ENCODE peak calls at places on chromosomes 5 and 9, in six cellular contexts. L is GM13977, T is lower lobe of right lung, O is right lobe of liver, I is keratinocyte, P is progenitor cell of endocrine pancreas. R is an unnamed sample.
A peak's percentile ranks its signal among the peaks of the same experiment; 100 is the strongest.

GRCh38 chr9:79011461-79011860 is 560.3 kb upstream of the TLE4 start:
- DNase-seq in L (no peak), T (no peak), O (no peak), I (no peak), P (no peak), R (no peak)

GRCh38 chr5:141872496-141873356 is 5.5 kb downstream of the PCDH1 start:
- DNase-seq in L (no peak), T (no peak), O (peak; percentile 3), I (no peak), P (no peak), R (no peak)

GRCh38 chr9:75039804-75040203 is 11.7 kb upstream of the CARNMT1 start:
- DNase-seq in L (no peak), T (no peak), O (no peak), I (no peak), P (no peak), R (no peak)

GRCh38 chr5:141100243-141100805 is at the start of gene PCDHB3:
- DNase-seq in L (no peak), T (peak; percentile 45), O (no peak), I (no peak), P (no peak), R (no peak)

GRCh38 chr9:16335788-16336580 is 534.5 kb downstream of the BNC2 start:
- DNase-seq in L (no peak), T (no peak), O (no peak), I (peak; percentile 77), P (no peak), R (no peak)

GRCh38 chr5:134649163-134649916 is 755 bp downstream of the SEC24A start:
- DNase-seq in L (peak; percentile 23), T (peak; percentile 61), O (no peak), I (no peak), P (no peak), R (no peak)

GRCh38 chr5:142170254-142170953 is 61.8 kb downstream of the NDFIP1 start:
- DNase-seq in L (no peak), T (no peak), O (no peak), I (peak; percentile 42), P (no peak), R (no peak)

GRCh38 chr5:158691576-158691975 is 408.1 kb downstream of the EBF1 start:
- DNase-seq in L (no peak), T (no peak), O (no peak), I (no peak), P (no peak), R (no peak)

GRCh38 chr9:81393985-81394811 is 295.1 kb downstream of the TLE1 start:
- DNase-seq in L (no peak), T (no peak), O (peak; percentile 90), I (no peak), P (no peak), R (no peak)

GRCh38 chr5:133848306-133848924 is 120.0 kb downstream of the C5orf15 start:
- DNase-seq in L (no peak), T (no peak), O (no peak), I (peak; percentile 28), P (no peak), R (no peak)

GRCh38 chr5:42579320-42579719 is 156.1 kb downstream of the GHR start:
- DNase-seq in L (no peak), T (no peak), O (no peak), I (no peak), P (no peak), R (no peak)

GRCh38 chr5:9335269-9335668 is 210.6 kb downstream of the SEMA5A start:
- DNase-seq in L (no peak), T (no peak), O (no peak), I (no peak), P (no peak), R (no peak)
- TF ChIP-seq CTCF in L (no peak), T (no peak), O (no peak), I (no peak), P (no peak), R (no peak)

DNA sequence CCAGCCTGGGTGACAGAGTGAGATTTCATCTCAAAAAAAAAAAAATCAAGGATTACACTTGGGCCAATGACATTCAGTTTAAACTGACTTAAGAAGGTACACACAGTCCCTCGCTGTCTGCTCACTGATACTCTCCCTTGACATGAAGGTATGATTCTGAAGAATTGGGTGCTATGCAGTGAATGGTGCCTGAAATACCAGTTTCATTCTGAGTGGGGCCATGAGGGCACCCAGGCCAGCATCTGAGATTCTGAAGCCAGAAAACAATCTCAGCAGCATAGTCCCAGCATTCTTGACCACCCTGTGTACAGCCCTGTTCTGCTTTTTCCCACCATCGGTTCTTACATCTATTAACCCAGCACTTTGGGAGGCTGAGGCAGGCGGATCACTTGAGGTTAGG is 7.8 kb upstream of the ZNF354B start:
- DNase-seq in L (no peak), T (no peak), O (no peak), I (no peak), P (no peak), R (no peak)
- TF ChIP-seq CTCF in L (no peak), T (no peak), O (no peak), I (no peak), P (no peak), R (no peak)

DNA sequence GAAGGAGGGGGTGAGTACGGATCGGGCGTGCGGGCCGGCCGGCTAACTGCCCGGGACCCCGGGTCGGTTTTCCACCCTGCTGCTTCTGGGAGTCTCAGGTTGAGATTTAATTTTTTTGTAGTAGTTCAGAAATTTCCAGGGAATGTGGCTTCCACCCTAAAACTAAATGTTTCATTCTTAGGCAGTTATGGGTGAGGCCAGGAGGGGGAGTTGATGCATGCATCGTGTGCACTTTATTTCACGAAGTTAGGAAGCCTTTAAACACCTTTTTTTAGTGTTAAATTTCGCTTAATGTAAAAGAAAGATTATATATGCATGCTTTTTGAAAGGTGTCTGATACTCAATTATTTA is 914 bp downstream of the CDK9 start:
- DNase-seq in L (no peak), T (no peak), O (no peak), I (no peak), P (no peak), R (no peak)
- TF ChIP-seq CTCF in L (peak; percentile 36), T (peak; percentile 25), O (peak; percentile 46), I (peak; percentile 59), P (peak; percentile 43), R (no peak)

DNA sequence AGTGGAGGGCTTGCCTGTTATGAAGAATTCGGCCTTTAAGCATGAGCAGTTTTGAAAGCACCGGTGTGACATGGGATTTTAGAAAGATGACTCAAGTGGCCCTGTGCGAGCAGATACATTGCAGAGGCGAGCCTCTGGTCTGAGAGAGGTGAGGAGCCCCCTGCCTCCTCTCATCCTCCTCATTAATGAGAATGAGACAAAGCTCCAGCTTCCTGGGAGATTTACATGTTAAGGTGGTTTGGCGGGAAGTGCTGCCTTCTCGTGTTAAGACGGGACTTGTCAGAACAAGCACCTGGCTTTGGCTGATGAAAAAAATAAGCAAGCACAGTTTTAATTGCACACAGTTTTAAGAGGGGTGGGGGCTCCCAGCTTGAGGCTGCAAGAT is 68.1 kb downstream of the ACTL7B start:
- DNase-seq in L (no peak), T (no peak), O (no peak), I (no peak), P (no peak), R (no peak)
- TF ChIP-seq CTCF in L (no peak), T (no peak), O (no peak), I (no peak), P (no peak), R (no peak)

R was measured in activated B cell treated with CpG ODN at 0.5 μM for 24 hours.